ENCODE peak calls at places on chromosomes 16 and 17, in four cellular contexts. One of them, this sample, is unnamed.

GRCh38 chr16:12628526-12628925 is 175.2 kb downstream of the CPPED1 start:
- DNase-seq in K562: no peak
- DNase-seq in HepG2: no peak
- DNase-seq in GM12891: no peak
- DNase-seq in this sample: no peak

GRCh38 chr17:31321481-31321880 is at the start of gene EVI2A:
- DNase-seq in HepG2: no peak
- DNase-seq in GM12891: peak
- DNase-seq in K562: peak
- DNase-seq in this sample: peak

GRCh38 chr17:37148171-37148570 is 199.4 kb downstream of the AATF start:
- DNase-seq in GM12891: no peak
- DNase-seq in HepG2: no peak
- DNase-seq in K562: no peak
- DNase-seq in this sample: no peak

GRCh38 chr17:28334176-28334575 is 1.1 kb downstream of the IFT20 start:
- DNase-seq in K562: peak
- DNase-seq in HepG2: no peak
- DNase-seq in GM12891: no peak
- DNase-seq in this sample: no peak

GRCh38 chr16:28052274-28053128 is 11.0 kb downstream of the GSG1L start:
- DNase-seq in GM12891: no peak
- DNase-seq in HepG2: no peak
- DNase-seq in K562: no peak
- DNase-seq in this sample: no peak

GRCh38 chr16:23505942-23506605 is 4.2 kb downstream of the GGA2 start:
- DNase-seq in GM12891: no peak
- DNase-seq in K562: peak
- DNase-seq in HepG2: no peak
- DNase-seq in this sample: no peak

GRCh38 chr17:15892679-15893332 is 52.1 kb upstream of the ADORA2B start:
- DNase-seq in HepG2: peak
- DNase-seq in GM12891: no peak
- DNase-seq in K562: no peak
- DNase-seq in this sample: no peak

GRCh38 chr17:83109386-83109785 is 30.0 kb downstream of the METRNL start:
- DNase-seq in HepG2: no peak
- DNase-seq in GM12891: no peak
- DNase-seq in K562: no peak
- DNase-seq in this sample: no peak

GRCh38 chr16:55443434-55443833 is 35.6 kb upstream of the MMP2 start:
- DNase-seq in GM12891: no peak
- DNase-seq in K562: no peak
- DNase-seq in HepG2: no peak
- DNase-seq in this sample: no peak

GRCh38 chr17:43530303-43531081 is 15.6 kb downstream of the ETV4 start:
- DNase-seq in GM12891: no peak
- DNase-seq in HepG2: peak
- DNase-seq in K562: peak
- DNase-seq in this sample: no peak

GRCh38 chr17:66540131-66540781 is 237.8 kb downstream of the PRKCA start:
- DNase-seq in HepG2: peak
- DNase-seq in K562: no peak
- DNase-seq in GM12891: no peak
- DNase-seq in this sample: no peak

GRCh38 chr17:51711581-51711980 is 446.9 kb downstream of the CA10 start:
- DNase-seq in GM12891: no peak
- DNase-seq in HepG2: no peak
- DNase-seq in K562: no peak
- DNase-seq in this sample: no peak

GRCh38 chr16:27925612-27926011 is 137.9 kb downstream of the GSG1L start:
- DNase-seq in HepG2: no peak
- DNase-seq in K562: no peak
- DNase-seq in GM12891: no peak
- DNase-seq in this sample: no peak

GRCh38 chr17:19946921-19947320 is 30.7 kb downstream of the AKAP10 start:
- DNase-seq in GM12891: no peak
- DNase-seq in K562: no peak
- DNase-seq in HepG2: no peak
- DNase-seq in this sample: no peak

GRCh38 chr16:88681084-88681680 is 5.1 kb downstream of the SNAI3 start:
- DNase-seq in HepG2: peak
- DNase-seq in K562: peak
- DNase-seq in GM12891: peak
- DNase-seq in this sample: peak

GRCh38 chr17:35432176-35433074 is at the start of gene SLFN12:
- DNase-seq in GM12891: peak
- DNase-seq in HepG2: no peak
- DNase-seq in K562: no peak
- DNase-seq in this sample: peak

GRCh38 chr17:72466199-72466598 is 345.4 kb downstream of the SOX9 start:
- DNase-seq in HepG2: peak
- DNase-seq in GM12891: no peak
- DNase-seq in K562: no peak
- DNase-seq in this sample: no peak

GRCh38 chr17:75267403-75268232 is 3.4 kb downstream of the MIF4GD start:
- DNase-seq in HepG2: peak
- DNase-seq in K562: peak
- DNase-seq in GM12891: no peak
- DNase-seq in this sample: no peak

GRCh38 chr16:27500801-27501200 is 48.9 kb downstream of the GTF3C1 start:
- DNase-seq in K562: no peak
- DNase-seq in GM12891: no peak
- DNase-seq in HepG2: no peak
- DNase-seq in this sample: no peak

GRCh38 chr16:87094246-87094865 is 222.8 kb downstream of the C16orf95 start:
- DNase-seq in HepG2: no peak
- DNase-seq in K562: no peak
- DNase-seq in GM12891: no peak
- DNase-seq in this sample: no peak

GRCh38 chr17:75371339-75371738 is 34.1 kb downstream of the GRB2 start:
- DNase-seq in K562: no peak
- DNase-seq in HepG2: no peak
- DNase-seq in GM12891: no peak
- DNase-seq in this sample: no peak

GRCh38 chr17:32127156-32127897 is 15.0 kb upstream of the RHOT1 start:
- DNase-seq in HepG2: no peak
- DNase-seq in GM12891: peak
- DNase-seq in K562: peak
- DNase-seq in this sample: peak

GRCh38 chr16:23062524-23062923 is 86.7 kb downstream of the USP31 start:
- DNase-seq in GM12891: no peak
- DNase-seq in HepG2: no peak
- DNase-seq in K562: no peak
- DNase-seq in this sample: no peak

GRCh38 chr16:67966549-67967182 is 1.8 kb downstream of the SLC12A4 start:
- DNase-seq in GM12891: no peak
- DNase-seq in K562: peak
- DNase-seq in HepG2: peak
- DNase-seq in this sample: no peak

GRCh38 chr17:66655861-66656260 is 179.1 kb upstream of the CACNG5 start:
- DNase-seq in K562: peak
- DNase-seq in HepG2: no peak
- DNase-seq in GM12891: no peak
- DNase-seq in this sample: no peak

GRCh38 chr16:54000361-54000760 is 286.2 kb downstream of the IRX3 start:
- DNase-seq in HepG2: no peak
- DNase-seq in K562: no peak
- DNase-seq in GM12891: no peak
- DNase-seq in this sample: no peak

GRCh38 chr16:87856796-87857228 is 12.5 kb downstream of the SLC7A5 start:
- DNase-seq in K562: no peak
- DNase-seq in GM12891: no peak
- DNase-seq in HepG2: peak
- DNase-seq in this sample: no peak

GRCh38 chr16:57268804-57269800 is 15.4 kb downstream of the PLLP start:
- DNase-seq in HepG2: peak
- DNase-seq in GM12891: no peak
- DNase-seq in K562: peak
- DNase-seq in this sample: no peak
- TF ChIP-seq POLR2AphosphoS5 in HepG2: peak
- TF ChIP-seq POLR2AphosphoS5 in GM12891: no peak
- TF ChIP-seq POLR2AphosphoS5 in K562: no peak
- TF ChIP-seq POLR2AphosphoS5 in this sample: no peak

GRCh38 chr17:59962739-59963318 is 1.7 kb downstream of the RNFT1 start:
- DNase-seq in HepG2: no peak
- DNase-seq in GM12891: no peak
- DNase-seq in K562: no peak
- DNase-seq in this sample: no peak

GRCh38 chr17:59963738-59964454 is 644 bp downstream of the RNFT1 start:
- DNase-seq in HepG2: peak
- DNase-seq in K562: peak
- DNase-seq in GM12891: peak
- DNase-seq in this sample: peak

DNA sequence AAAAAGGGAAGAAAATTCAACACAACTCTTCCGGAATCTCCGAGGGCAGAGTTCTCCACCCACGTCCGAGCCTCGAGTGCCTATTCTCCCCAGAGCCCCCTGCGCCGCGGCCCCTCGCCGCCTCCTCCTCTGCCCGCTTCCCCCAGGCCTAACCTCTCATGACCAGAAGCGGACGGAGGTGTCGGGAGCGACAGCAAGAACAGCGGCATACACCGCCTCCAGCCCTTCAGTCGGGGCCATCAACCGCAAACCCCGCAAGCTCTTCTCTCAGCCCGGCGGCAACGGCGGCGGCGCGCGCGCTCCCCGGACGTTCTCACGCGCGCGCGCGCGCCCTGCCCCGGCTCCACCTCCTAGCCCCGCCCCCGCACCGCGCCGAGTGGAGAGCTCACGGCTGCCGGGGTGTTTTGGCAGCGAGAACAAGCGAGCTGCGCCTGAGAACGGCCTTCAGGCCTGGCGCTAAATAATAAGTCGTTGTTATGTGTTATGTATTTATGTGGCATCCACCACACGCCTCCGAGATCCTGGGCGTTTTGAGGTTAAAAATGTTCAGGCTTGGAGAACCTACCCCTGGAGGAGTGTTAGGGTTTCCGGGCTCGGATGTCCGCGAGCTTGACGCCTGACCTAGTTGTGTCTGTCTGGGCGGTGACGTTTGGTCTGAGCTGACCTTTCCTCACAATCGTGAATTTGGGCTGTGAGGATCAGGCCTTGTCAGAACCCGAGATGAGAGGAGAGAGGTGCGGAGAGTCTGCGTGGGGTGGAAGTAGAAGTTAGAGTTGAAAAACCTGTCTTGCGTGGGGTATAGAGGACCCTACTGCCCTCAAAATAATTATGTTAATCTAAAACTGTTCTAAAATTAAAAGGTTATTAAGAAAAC is at the start of gene RNFT1:
- DNase-seq in HepG2: peak
- DNase-seq in GM12891: peak
- DNase-seq in K562: peak
- DNase-seq in this sample: peak
- TF ChIP-seq POLR2A in HepG2: peak
- TF ChIP-seq POLR2A in GM12891: peak
- TF ChIP-seq POLR2A in K562: peak
- TF ChIP-seq POLR2A in this sample: peak

DNA sequence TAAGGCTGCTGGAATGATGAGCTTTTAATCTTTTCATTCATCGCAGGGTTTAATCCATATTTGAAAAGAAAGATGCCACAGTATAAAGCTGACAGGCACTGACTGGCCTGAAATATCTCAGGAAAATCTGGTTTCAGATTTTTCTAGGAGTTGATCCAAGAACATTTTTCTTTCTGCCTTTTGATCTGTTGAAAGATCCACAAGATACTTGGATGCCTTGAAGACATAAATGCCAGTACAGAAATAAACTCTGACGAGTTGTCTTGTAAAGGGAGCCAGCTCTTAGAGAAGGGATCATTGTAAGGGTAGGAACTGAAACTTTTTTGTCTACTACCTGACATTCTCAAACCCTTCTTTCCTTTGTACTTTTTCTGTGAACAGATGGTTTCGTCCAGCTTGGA is 25.4 kb upstream of the KRT20 start:
- DNase-seq in HepG2: no peak
- DNase-seq in GM12891: no peak
- DNase-seq in K562: no peak
- DNase-seq in this sample: no peak
- TF ChIP-seq TAF1 in HepG2: no peak
- TF ChIP-seq TAF1 in GM12891: no peak
- TF ChIP-seq TAF1 in K562: no peak
- TF ChIP-seq TAF1 in this sample: no peak

DNA sequence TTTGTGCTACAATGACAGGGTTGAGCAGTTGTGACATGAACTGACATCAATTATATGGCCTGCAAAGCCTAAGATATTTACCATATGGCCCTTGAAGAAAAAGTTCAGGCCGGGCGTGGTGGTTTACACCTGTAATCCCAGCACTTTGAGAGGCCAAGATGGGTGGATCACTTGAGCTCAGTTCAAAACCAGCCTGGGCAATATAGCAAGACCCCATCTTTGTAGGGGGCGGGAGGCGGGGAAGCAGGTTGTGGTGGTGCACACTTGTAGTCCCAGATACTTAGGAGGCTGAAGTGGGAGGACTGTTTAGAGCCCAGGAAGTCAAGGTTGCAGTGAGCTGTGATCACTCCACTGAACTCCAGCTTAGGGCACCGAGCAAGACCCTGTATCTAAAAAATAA is 48.3 kb downstream of the STH start:
- DNase-seq in HepG2: no peak
- DNase-seq in GM12891: no peak
- DNase-seq in K562: no peak
- DNase-seq in this sample: no peak
- TF ChIP-seq POLR2AphosphoS5 in HepG2: no peak
- TF ChIP-seq POLR2AphosphoS5 in GM12891: no peak
- TF ChIP-seq POLR2AphosphoS5 in K562: no peak
- TF ChIP-seq POLR2AphosphoS5 in this sample: no peak